ENCODE peak calls at places on chromosome 5, in seven cellular contexts. M is NCI-H510A treated with DMSO at 0.1 percent for 48 hours; G is pancreas; Z is NCI-H82; P is activated CD8-positive, alpha-beta memory T cell treated with anti-CD3 and anti-CD28 coated beads for 4 hours; I is mesendoderm; B is substantia nigra. Q is an unnamed sample.

GRCh38 chr5:72452515-72453259 is 54.5 kb downstream of the ZNF366 start:
- DNase-seq in M (no peak), G (peak), Z (no peak), P (no peak), I (peak), B (no peak), Q (no peak)

GRCh38 chr5:16539169-16539666 is 73.6 kb upstream of the ZNF622 start:
- DNase-seq in M (no peak), G (peak), Z (no peak), P (no peak), I (no peak), B (no peak), Q (no peak)

GRCh38 chr5:141875795-141876627 is 2.2 kb downstream of the PCDH1 start:
- DNase-seq in M (no peak), G (peak), Z (peak), P (no peak), I (peak), B (no peak), Q (no peak)

GRCh38 chr5:159601216-159601615 is 270.9 kb upstream of the IL12B start:
- DNase-seq in M (no peak), G (no peak), Z (no peak), P (no peak), I (no peak), B (no peak), Q (no peak)

GRCh38 chr5:142324377-142324870 is 397 bp downstream of the SPRY4 start:
- DNase-seq in M (no peak), G (no peak), Z (no peak), P (no peak), I (no peak), B (no peak), Q (no peak)

GRCh38 chr5:73274870-73275756 is 102.1 kb downstream of the TMEM174 start:
- DNase-seq in M (no peak), G (no peak), Z (peak), P (no peak), I (no peak), B (peak), Q (no peak)

GRCh38 chr5:176890455-176891330 is 8.5 kb downstream of the HK3 start:
- DNase-seq in M (no peak), G (no peak), Z (no peak), P (no peak), I (no peak), B (no peak), Q (no peak)

GRCh38 chr5:16565118-16565517 is 51.7 kb downstream of the RETREG1 start:
- DNase-seq in M (no peak), G (no peak), Z (no peak), P (no peak), I (no peak), B (no peak), Q (no peak)

GRCh38 chr5:143561248-143561647 is 157.8 kb upstream of the NR3C1 start:
- DNase-seq in M (peak), G (peak), Z (no peak), P (no peak), I (no peak), B (no peak), Q (no peak)

GRCh38 chr5:79093762-79094161 is 17.8 kb upstream of the BHMT start:
- DNase-seq in M (peak), G (no peak), Z (peak), P (no peak), I (peak), B (no peak), Q (no peak)

GRCh38 chr5:3024541-3024940 is 273.1 kb upstream of the IRX2 start:
- DNase-seq in M (no peak), G (no peak), Z (no peak), P (no peak), I (no peak), B (no peak), Q (no peak)

GRCh38 chr5:35120745-35121144 is 73.0 kb upstream of the AGXT2 start:
- DNase-seq in M (no peak), G (no peak), Z (no peak), P (no peak), I (no peak), B (no peak), Q (no peak)

GRCh38 chr5:36180556-36181350 is 28.8 kb downstream of the SKP2 start:
- DNase-seq in M (no peak), G (no peak), Z (no peak), P (no peak), I (no peak), B (no peak), Q (no peak)

GRCh38 chr5:111502976-111503375 is 9.4 kb downstream of the STARD4 start:
- DNase-seq in M (no peak), G (no peak), Z (no peak), P (no peak), I (no peak), B (no peak), Q (no peak)

GRCh38 chr5:39566891-39567290 is 142.1 kb upstream of the DAB2 start:
- DNase-seq in M (no peak), G (no peak), Z (no peak), P (no peak), I (no peak), B (no peak), Q (no peak)

GRCh38 chr5:150289551-150290390 is at the start of gene CAMK2A:
- DNase-seq in M (peak), G (no peak), Z (peak), P (no peak), I (peak), B (no peak), Q (no peak)

GRCh38 chr5:103224894-103225246 is 33.7 kb upstream of the MACIR start:
- DNase-seq in M (no peak), G (no peak), Z (no peak), P (no peak), I (no peak), B (no peak), Q (no peak)

GRCh38 chr5:5135957-5136676 is 4.0 kb upstream of the ADAMTS16 start:
- DNase-seq in M (no peak), G (no peak), Z (no peak), P (no peak), I (no peak), B (no peak), Q (no peak)

GRCh38 chr5:160751297-160751696 is 100.7 kb downstream of the ATP10B start:
- DNase-seq in M (no peak), G (no peak), Z (no peak), P (no peak), I (no peak), B (no peak), Q (no peak)

GRCh38 chr5:91361055-91361701 is 21.9 kb downstream of the ARRDC3 start:
- DNase-seq in M (no peak), G (no peak), Z (no peak), P (no peak), I (no peak), B (no peak), Q (no peak)

GRCh38 chr5:71481441-71481840 is 26.0 kb downstream of the BDP1 start:
- DNase-seq in M (no peak), G (no peak), Z (no peak), P (no peak), I (no peak), B (no peak), Q (no peak)

GRCh38 chr5:141883184-141883947 is 5.2 kb upstream of the PCDH1 start:
- DNase-seq in M (no peak), G (peak), Z (no peak), P (no peak), I (peak), B (no peak), Q (no peak)

GRCh38 chr5:194102-194501 is 2.8 kb downstream of the LRRC14B start:
- DNase-seq in M (no peak), G (no peak), Z (no peak), P (no peak), I (no peak), B (no peak), Q (no peak)

GRCh38 chr5:139268364-139269202 is 25.0 kb upstream of the MATR3 start:
- DNase-seq in M (peak), G (no peak), Z (no peak), P (no peak), I (no peak), B (no peak), Q (no peak)